ENCODE peak calls at places on chromosomes 4 and X, in nine cellular contexts. One of them, this sample, is unnamed.

GRCh38 chr4:183860726-183861125 is 44.4 kb upstream of the STOX2 start:
- DNase-seq in astrocyte of the spinal cord: no peak
- DNase-seq in transverse colon: no peak
- DNase-seq in A172: no peak
- DNase-seq in endothelial cell of umbilical vein: no peak
- DNase-seq in lung: no peak
- DNase-seq in NCI-H345: peak
- DNase-seq in activated CD8-positive, alpha-beta memory T cell treated with anti-CD3 and anti-CD28 coated beads, Interleukin-2, amount 50 U/mL, for 4 hours: no peak
- DNase-seq in pancreas: no peak
- DNase-seq in this sample: no peak

GRCh38 chrX:102845020-102845419 is 92.1 kb upstream of the RAB40AL start:
- DNase-seq in astrocyte of the spinal cord: no peak
- DNase-seq in transverse colon: no peak
- DNase-seq in A172: no peak
- DNase-seq in endothelial cell of umbilical vein: no peak
- DNase-seq in lung: no peak
- DNase-seq in NCI-H345: no peak
- DNase-seq in activated CD8-positive, alpha-beta memory T cell treated with anti-CD3 and anti-CD28 coated beads, Interleukin-2, amount 50 U/mL, for 4 hours: no peak
- DNase-seq in pancreas: no peak
- DNase-seq in this sample: no peak

GRCh38 chr4:182124359-182124758 is 118.8 kb upstream of the TENM3 start:
- DNase-seq in astrocyte of the spinal cord: no peak
- DNase-seq in transverse colon: no peak
- DNase-seq in A172: no peak
- DNase-seq in endothelial cell of umbilical vein: no peak
- DNase-seq in lung: no peak
- DNase-seq in NCI-H345: no peak
- DNase-seq in activated CD8-positive, alpha-beta memory T cell treated with anti-CD3 and anti-CD28 coated beads, Interleukin-2, amount 50 U/mL, for 4 hours: no peak
- DNase-seq in pancreas: no peak
- DNase-seq in this sample: no peak

GRCh38 chr4:69594382-69594781 is 45.1 kb downstream of the UGT2A2 start:
- DNase-seq in astrocyte of the spinal cord: no peak
- DNase-seq in transverse colon: no peak
- DNase-seq in A172: no peak
- DNase-seq in endothelial cell of umbilical vein: no peak
- DNase-seq in lung: no peak
- DNase-seq in NCI-H345: no peak
- DNase-seq in activated CD8-positive, alpha-beta memory T cell treated with anti-CD3 and anti-CD28 coated beads, Interleukin-2, amount 50 U/mL, for 4 hours: no peak
- DNase-seq in pancreas: no peak
- DNase-seq in this sample: no peak

GRCh38 chr4:144295286-144295995 is 154.9 kb upstream of the GYPA start:
- DNase-seq in astrocyte of the spinal cord: peak
- DNase-seq in transverse colon: no peak
- DNase-seq in A172: no peak
- DNase-seq in endothelial cell of umbilical vein: peak
- DNase-seq in lung: no peak
- DNase-seq in NCI-H345: no peak
- DNase-seq in activated CD8-positive, alpha-beta memory T cell treated with anti-CD3 and anti-CD28 coated beads, Interleukin-2, amount 50 U/mL, for 4 hours: no peak
- DNase-seq in pancreas: no peak
- DNase-seq in this sample: no peak

GRCh38 chrX:119726900-119727555 is 31.4 kb upstream of the SOWAHD start:
- DNase-seq in astrocyte of the spinal cord: no peak
- DNase-seq in transverse colon: no peak
- DNase-seq in A172: no peak
- DNase-seq in endothelial cell of umbilical vein: no peak
- DNase-seq in lung: no peak
- DNase-seq in NCI-H345: no peak
- DNase-seq in activated CD8-positive, alpha-beta memory T cell treated with anti-CD3 and anti-CD28 coated beads, Interleukin-2, amount 50 U/mL, for 4 hours: no peak
- DNase-seq in pancreas: no peak
- DNase-seq in this sample: peak

GRCh38 chr4:154489558-154490260 is 1.9 kb downstream of the DCHS2 start:
- DNase-seq in astrocyte of the spinal cord: no peak
- DNase-seq in transverse colon: no peak
- DNase-seq in A172: no peak
- DNase-seq in endothelial cell of umbilical vein: no peak
- DNase-seq in lung: no peak
- DNase-seq in NCI-H345: no peak
- DNase-seq in activated CD8-positive, alpha-beta memory T cell treated with anti-CD3 and anti-CD28 coated beads, Interleukin-2, amount 50 U/mL, for 4 hours: no peak
- DNase-seq in pancreas: no peak
- DNase-seq in this sample: no peak

GRCh38 chr4:61406677-61407076 is 206.6 kb downstream of the ADGRL3 start:
- DNase-seq in astrocyte of the spinal cord: no peak
- DNase-seq in transverse colon: no peak
- DNase-seq in A172: no peak
- DNase-seq in endothelial cell of umbilical vein: no peak
- DNase-seq in lung: no peak
- DNase-seq in NCI-H345: no peak
- DNase-seq in activated CD8-positive, alpha-beta memory T cell treated with anti-CD3 and anti-CD28 coated beads, Interleukin-2, amount 50 U/mL, for 4 hours: no peak
- DNase-seq in pancreas: no peak
- DNase-seq in this sample: no peak

GRCh38 chr4:76688737-76689078 is 209.2 kb downstream of the SOWAHB start:
- DNase-seq in astrocyte of the spinal cord: peak
- DNase-seq in transverse colon: no peak
- DNase-seq in A172: no peak
- DNase-seq in endothelial cell of umbilical vein: no peak
- DNase-seq in lung: no peak
- DNase-seq in NCI-H345: peak
- DNase-seq in activated CD8-positive, alpha-beta memory T cell treated with anti-CD3 and anti-CD28 coated beads, Interleukin-2, amount 50 U/mL, for 4 hours: no peak
- DNase-seq in pancreas: no peak
- DNase-seq in this sample: no peak

GRCh38 chr4:8910822-8911310 is 39.2 kb upstream of the HMX1 start:
- DNase-seq in astrocyte of the spinal cord: no peak
- DNase-seq in transverse colon: no peak
- DNase-seq in A172: peak
- DNase-seq in endothelial cell of umbilical vein: no peak
- DNase-seq in lung: no peak
- DNase-seq in NCI-H345: no peak
- DNase-seq in activated CD8-positive, alpha-beta memory T cell treated with anti-CD3 and anti-CD28 coated beads, Interleukin-2, amount 50 U/mL, for 4 hours: no peak
- DNase-seq in pancreas: no peak
- DNase-seq in this sample: no peak

This sample was measured in GDM1.